ENCODE peak calls at places on chromosomes 7 and 10, in seven cellular contexts. L is upper lobe of right lung, C is uterus, X is thyroid gland, P is Caco-2, M is Peyer's patch, G is DND-41. Y is an unnamed sample.

GRCh38 chr10:56928717-56929116 is 567.7 kb upstream of the ZWINT start:
- DNase-seq in P (no peak), C (no peak), L (no peak), M (no peak), X (no peak), G (no peak), Y (no peak)

GRCh38 chr7:94444808-94445207 is 50.1 kb downstream of the COL1A2 start:
- DNase-seq in L (no peak), P (no peak), C (no peak), X (no peak), M (no peak), G (no peak), Y (no peak)

GRCh38 chr10:21499910-21500577 is 25.4 kb downstream of the SKIDA1 start:
- DNase-seq in P (no peak), G (no peak), X (no peak), C (no peak), L (no peak), M (no peak), Y (no peak)

GRCh38 chr10:122875843-122876492 is 3.4 kb downstream of the FAM24B start:
- DNase-seq in C (no peak), X (no peak), L (no peak), P (no peak), M (no peak), G (no peak), Y (peak; percentile 55)

GRCh38 chr7:146346096-146346495 is 229.5 kb downstream of the CNTNAP2 start:
- DNase-seq in L (no peak), X (no peak), P (no peak), G (no peak), C (no peak), M (no peak), Y (no peak)

GRCh38 chr7:46654546-46655443 is 733.7 kb upstream of the IGFBP3 start:
- DNase-seq in X (no peak), M (no peak), P (no peak), L (no peak), C (no peak), G (no peak), Y (no peak)

GRCh38 chr10:43202657-43203490 is 64.0 kb downstream of the RASGEF1A start:
- DNase-seq in L (peak; percentile 80), P (peak; percentile 46), G (no peak), X (peak; percentile 35), C (peak; percentile 21), M (peak; percentile 63), Y (no peak)

GRCh38 chr7:65609131-65609530 is 235.5 kb downstream of the ZNF92 start:
- DNase-seq in G (no peak), M (no peak), C (no peak), X (no peak), L (no peak), P (no peak), Y (no peak)

GRCh38 chr7:4166340-4166739 is 515.8 kb upstream of the FOXK1 start:
- DNase-seq in C (no peak), X (no peak), L (no peak), G (no peak), P (no peak), M (no peak), Y (no peak)

GRCh38 chr7:38369816-38370493 is 96.5 kb upstream of the TARP start:
- DNase-seq in X (peak; percentile 85), G (peak; percentile 71), P (peak; percentile 87), C (peak; percentile 78), M (peak; percentile 95), L (peak; percentile 94), Y (no peak)

GRCh38 chr7:118918556-118918955 is 694.1 kb downstream of the ANKRD7 start:
- DNase-seq in G (no peak), C (no peak), L (no peak), P (no peak), M (no peak), X (no peak), Y (no peak)

GRCh38 chr7:22109761-22110160 is 164.1 kb upstream of the CDCA7L start:
- DNase-seq in M (peak; percentile 62), L (no peak), C (no peak), P (peak; percentile 57), G (peak; percentile 47), X (peak; percentile 44), Y (peak; percentile 45)

GRCh38 chr10:108817125-108817524 is 1106.2 kb downstream of the XPNPEP1 start:
- DNase-seq in M (no peak), G (no peak), X (no peak), C (no peak), L (no peak), P (no peak), Y (no peak)

GRCh38 chr10:14660872-14661271 is 113.8 kb downstream of the FAM107B start:
- DNase-seq in L (no peak), C (no peak), P (no peak), X (no peak), G (no peak), M (no peak), Y (no peak)

GRCh38 chr7:122311280-122311679 is 6.7 kb upstream of the FEZF1 start:
- DNase-seq in C (no peak), X (no peak), M (no peak), G (no peak), L (no peak), P (no peak), Y (no peak)

GRCh38 chr7:44867073-44867990 is 18.0 kb downstream of the PURB start:
- DNase-seq in G (no peak), C (peak; percentile 56), P (no peak), M (no peak), L (no peak), X (no peak), Y (no peak)

GRCh38 chr7:139659922-139660316 is 117.9 kb downstream of the HIPK2 start:
- DNase-seq in L (no peak), P (no peak), G (no peak), X (no peak), C (no peak), M (no peak), Y (no peak)

GRCh38 chr7:1193593-1194424 is 33.8 kb upstream of the ZFAND2A start:
- DNase-seq in C (no peak), L (no peak), G (no peak), X (peak; percentile 72), P (no peak), M (no peak), Y (peak; percentile 27)

GRCh38 chr10:61896854-61897661 is 4.4 kb upstream of the ARID5B start:
- DNase-seq in L (peak; percentile 85), X (peak; percentile 55), C (peak; percentile 60), M (peak; percentile 84), P (peak; percentile 78), G (peak; percentile 51), Y (peak; percentile 86)

GRCh38 chr7:102253973-102254370 is 32.7 kb upstream of the SH2B2 start:
- DNase-seq in M (no peak), X (no peak), C (no peak), P (no peak), G (no peak), L (no peak), Y (no peak)

GRCh38 chr7:102253076-102253972 is 33.3 kb upstream of the SH2B2 start:
- DNase-seq in G (no peak), C (no peak), M (no peak), X (peak; percentile 82), P (no peak), L (no peak), Y (no peak)

GRCh38 chr7:102255916-102256315 is 30.8 kb upstream of the SH2B2 start:
- DNase-seq in P (no peak), X (no peak), C (no peak), L (no peak), G (no peak), M (no peak), Y (no peak)

GRCh38 chr7:102254521-102254920 is 32.1 kb upstream of the SH2B2 start:
- DNase-seq in P (no peak), X (no peak), G (no peak), L (no peak), C (no peak), M (no peak), Y (no peak)

DNA sequence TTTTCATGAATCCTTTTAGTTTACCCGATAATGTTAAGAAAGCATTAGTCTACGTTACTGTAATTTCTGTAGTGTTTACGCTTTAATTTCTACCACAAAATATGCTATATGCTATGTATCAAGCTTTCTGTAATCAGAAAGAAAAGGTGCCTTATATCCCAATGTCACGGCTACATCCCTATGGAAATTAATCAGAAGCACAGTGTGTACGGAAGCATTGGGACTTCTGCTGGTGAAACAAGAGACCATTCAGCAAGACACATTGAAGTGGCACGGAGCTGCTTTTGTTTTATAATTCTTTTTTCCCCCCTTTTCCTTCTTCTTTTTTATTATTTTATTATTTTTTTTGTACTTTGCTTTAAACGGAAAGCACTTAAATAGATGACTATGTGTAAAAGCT is 31.2 kb upstream of the SH2B2 start:
- DNase-seq in M (no peak), L (no peak), X (no peak), P (no peak), C (no peak), G (no peak), Y (no peak)
- H3K4me1 ChIP-seq in M (no peaks in the 10 kb centered on the region), L (no peaks in the 10 kb centered on the region), X (peaks cover 10% of the 10 kb centered on the region), P (no peaks in the 10 kb centered on the region), C (no peaks in the 10 kb centered on the region), G (no peaks in the 10 kb centered on the region), Y (peaks cover 2% of the 10 kb centered on the region)

DNA sequence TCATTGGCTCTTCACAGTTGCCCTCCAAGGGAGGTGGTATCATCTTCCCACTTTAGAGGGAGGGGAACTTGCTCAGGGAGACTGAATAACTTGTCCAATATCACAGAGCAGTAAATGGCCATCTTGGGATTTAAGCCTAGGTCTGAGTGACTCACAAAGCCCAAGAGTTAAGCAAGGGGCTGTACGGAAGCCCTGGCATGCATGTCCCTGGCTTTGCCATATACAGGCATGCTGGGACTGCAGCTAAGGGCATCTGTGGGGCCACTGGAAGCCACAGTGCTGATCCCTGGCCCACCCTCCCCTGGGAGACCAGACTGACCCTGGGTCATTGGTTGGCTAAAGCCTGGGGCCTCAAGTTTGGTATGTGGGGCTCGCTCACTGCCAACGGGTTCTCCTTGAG is 3.1 kb downstream of the VSIR start:
- DNase-seq in L (no peak), P (no peak), G (no peak), C (peak; percentile 51), X (no peak), M (no peak), Y (no peak)
- H3K4me1 ChIP-seq in L (peaks cover 86% of the 10 kb centered on the region), P (peaks cover 81% of the 10 kb centered on the region), G (peaks cover 62% of the 10 kb centered on the region), C (peaks cover 29% of the 10 kb centered on the region), X (peaks cover 15% of the 10 kb centered on the region), M (peaks cover 62% of the 10 kb centered on the region), Y (peaks cover 3% of the 10 kb centered on the region)

GRCh38 chr10:124680675-124681074 is 63.5 kb downstream of the FAM53B start:
- DNase-seq in X (no peak), M (peak; percentile 82), L (peak; percentile 79), G (no peak), P (no peak), C (no peak), Y (no peak)
- H3K4me1 ChIP-seq in X (peaks cover 37% of the 10 kb centered on the region), M (peaks cover 13% of the 10 kb centered on the region), L (peaks cover 72% of the 10 kb centered on the region), G (peaks cover 94% of the 10 kb centered on the region), P (no peaks in the 10 kb centered on the region), C (no peaks in the 10 kb centered on the region), Y (no peaks in the 10 kb centered on the region)

GRCh38 chr7:30594055-30594539 is 581 bp upstream of the GARS1 start:
- DNase-seq in M (peak; percentile 69), L (peak; percentile 69), G (peak; percentile 52), X (peak; percentile 22), P (peak; percentile 81), C (peak; percentile 29), Y (no peak)

GRCh38 chr7:30596043-30596641 is 1.5 kb downstream of the GARS1 start:
- DNase-seq in X (no peak), M (no peak), L (no peak), G (peak; percentile 47), P (no peak), C (no peak), Y (no peak)

GRCh38 chr7:30595461-30596042 is 874 bp downstream of the GARS1 start:
- DNase-seq in L (no peak), C (no peak), P (no peak), G (no peak), M (no peak), X (no peak), Y (no peak)

GRCh38 chr7:30596721-30597120 is 2.0 kb downstream of the GARS1 start:
- DNase-seq in M (no peak), L (no peak), G (no peak), P (no peak), C (no peak), X (no peak), Y (no peak)

GRCh38 chr7:30594540-30595460 is at the start of gene GARS1:
- DNase-seq in X (peak; percentile 90), M (peak; percentile 95), P (peak; percentile 92), L (peak; percentile 95), C (peak; percentile 84), G (peak; percentile 90), Y (peak; percentile 61)
- H3K4me1 ChIP-seq in X (peaks cover 15% of the 10 kb centered on the region), M (peaks cover 8% of the 10 kb centered on the region), P (no peaks in the 10 kb centered on the region), L (peaks cover 24% of the 10 kb centered on the region), C (peaks cover 4% of the 10 kb centered on the region), G (peaks cover 52% of the 10 kb centered on the region), Y (no peaks in the 10 kb centered on the region)